ENCODE peak calls at places on chromosome 18, in seven cellular contexts. One of them, this sample, is unnamed.

GRCh38 chr18:41820784-41821183 is 134.2 kb upstream of the PIK3C3 start:
- DNase-seq in T1000: no peak
- DNase-seq in activated CD4-positive, alpha-beta T cell treated with anti-CD3 and anti-CD28 coated beads, Interleukin-2, amount 50 U/mL, for 4 hours: no peak
- DNase-seq in stimulated activated CD4-positive, alpha-beta T cell treated with anti-CD3 and anti-CD28 coated beads, TNF-alpha, amount 100 ng/mL, for 4 hours: no peak
- DNase-seq in T-helper 2 cell: no peak
- DNase-seq in heart right ventricle: no peak
- DNase-seq in ecto neural progenitor cell: no peak
- DNase-seq in this sample: no peak

GRCh38 chr18:59900222-59901128 is 679 bp downstream of the PMAIP1 start:
- DNase-seq in T1000: no peak
- DNase-seq in activated CD4-positive, alpha-beta T cell treated with anti-CD3 and anti-CD28 coated beads, Interleukin-2, amount 50 U/mL, for 4 hours: peak; percentile 54
- DNase-seq in stimulated activated CD4-positive, alpha-beta T cell treated with anti-CD3 and anti-CD28 coated beads, TNF-alpha, amount 100 ng/mL, for 4 hours: peak; percentile 49
- DNase-seq in T-helper 2 cell: peak; percentile 20
- DNase-seq in heart right ventricle: no peak
- DNase-seq in ecto neural progenitor cell: no peak
- DNase-seq in this sample: no peak

GRCh38 chr18:35580748-35581534 is 599 bp upstream of the GALNT1 start:
- DNase-seq in T1000: peak; percentile 12
- DNase-seq in activated CD4-positive, alpha-beta T cell treated with anti-CD3 and anti-CD28 coated beads, Interleukin-2, amount 50 U/mL, for 4 hours: peak; percentile 37
- DNase-seq in stimulated activated CD4-positive, alpha-beta T cell treated with anti-CD3 and anti-CD28 coated beads, TNF-alpha, amount 100 ng/mL, for 4 hours: peak; percentile 28
- DNase-seq in T-helper 2 cell: peak; percentile 20
- DNase-seq in heart right ventricle: peak; percentile 69
- DNase-seq in ecto neural progenitor cell: peak; percentile 78
- DNase-seq in this sample: peak; percentile 38

GRCh38 chr18:73409242-73409641 is 541.5 kb upstream of the NETO1 start:
- DNase-seq in T1000: no peak
- DNase-seq in activated CD4-positive, alpha-beta T cell treated with anti-CD3 and anti-CD28 coated beads, Interleukin-2, amount 50 U/mL, for 4 hours: no peak
- DNase-seq in stimulated activated CD4-positive, alpha-beta T cell treated with anti-CD3 and anti-CD28 coated beads, TNF-alpha, amount 100 ng/mL, for 4 hours: no peak
- DNase-seq in T-helper 2 cell: no peak
- DNase-seq in heart right ventricle: no peak
- DNase-seq in ecto neural progenitor cell: no peak
- DNase-seq in this sample: no peak

GRCh38 chr18:57416542-57416941 is 18.6 kb upstream of the ONECUT2 start:
- DNase-seq in T1000: no peak
- DNase-seq in activated CD4-positive, alpha-beta T cell treated with anti-CD3 and anti-CD28 coated beads, Interleukin-2, amount 50 U/mL, for 4 hours: no peak
- DNase-seq in stimulated activated CD4-positive, alpha-beta T cell treated with anti-CD3 and anti-CD28 coated beads, TNF-alpha, amount 100 ng/mL, for 4 hours: no peak
- DNase-seq in T-helper 2 cell: no peak
- DNase-seq in heart right ventricle: no peak
- DNase-seq in ecto neural progenitor cell: no peak
- DNase-seq in this sample: no peak

GRCh38 chr18:57833441-57834101 is 30.5 kb upstream of the ATP8B1 start:
- DNase-seq in T1000: no peak
- DNase-seq in activated CD4-positive, alpha-beta T cell treated with anti-CD3 and anti-CD28 coated beads, Interleukin-2, amount 50 U/mL, for 4 hours: no peak
- DNase-seq in stimulated activated CD4-positive, alpha-beta T cell treated with anti-CD3 and anti-CD28 coated beads, TNF-alpha, amount 100 ng/mL, for 4 hours: no peak
- DNase-seq in T-helper 2 cell: no peak
- DNase-seq in heart right ventricle: no peak
- DNase-seq in ecto neural progenitor cell: no peak
- DNase-seq in this sample: peak; percentile 54

GRCh38 chr18:11902522-11903292 is 5.4 kb downstream of the MPPE1 start:
- DNase-seq in T1000: no peak
- DNase-seq in activated CD4-positive, alpha-beta T cell treated with anti-CD3 and anti-CD28 coated beads, Interleukin-2, amount 50 U/mL, for 4 hours: no peak
- DNase-seq in stimulated activated CD4-positive, alpha-beta T cell treated with anti-CD3 and anti-CD28 coated beads, TNF-alpha, amount 100 ng/mL, for 4 hours: no peak
- DNase-seq in T-helper 2 cell: no peak
- DNase-seq in heart right ventricle: no peak
- DNase-seq in ecto neural progenitor cell: no peak
- DNase-seq in this sample: peak; percentile 26

GRCh38 chr18:51163543-51163942 is 33.9 kb downstream of the MEX3C start:
- DNase-seq in T1000: no peak
- DNase-seq in activated CD4-positive, alpha-beta T cell treated with anti-CD3 and anti-CD28 coated beads, Interleukin-2, amount 50 U/mL, for 4 hours: no peak
- DNase-seq in stimulated activated CD4-positive, alpha-beta T cell treated with anti-CD3 and anti-CD28 coated beads, TNF-alpha, amount 100 ng/mL, for 4 hours: no peak
- DNase-seq in T-helper 2 cell: no peak
- DNase-seq in heart right ventricle: no peak
- DNase-seq in ecto neural progenitor cell: no peak
- DNase-seq in this sample: no peak

GRCh38 chr18:34159691-34160185 is 65.0 kb downstream of the NOL4 start:
- DNase-seq in T1000: no peak
- DNase-seq in activated CD4-positive, alpha-beta T cell treated with anti-CD3 and anti-CD28 coated beads, Interleukin-2, amount 50 U/mL, for 4 hours: no peak
- DNase-seq in stimulated activated CD4-positive, alpha-beta T cell treated with anti-CD3 and anti-CD28 coated beads, TNF-alpha, amount 100 ng/mL, for 4 hours: no peak
- DNase-seq in T-helper 2 cell: no peak
- DNase-seq in heart right ventricle: no peak
- DNase-seq in ecto neural progenitor cell: no peak
- DNase-seq in this sample: no peak